ENCODE peak calls at places on chromosome 2, in five cellular contexts. One of them, this sample, is unnamed.

GRCh38 chr2:32805104-32806095 is 141.4 kb upstream of the LTBP1 start:
- DNase-seq in NCI-H2029: no peak
- DNase-seq in EL: peak; percentile 16
- DNase-seq in kidney tubule cell: peak; percentile 62
- DNase-seq in brain microvascular endothelial cell: peak; percentile 65
- DNase-seq in this sample: peak; percentile 9

GRCh38 chr2:179307972-179308371 is 43.3 kb upstream of the SESTD1 start:
- DNase-seq in NCI-H2029: no peak
- DNase-seq in brain microvascular endothelial cell: no peak
- DNase-seq in kidney tubule cell: no peak
- DNase-seq in EL: no peak
- DNase-seq in this sample: no peak

GRCh38 chr2:141610564-141610963 is 520.3 kb downstream of the LRP1B start:
- DNase-seq in NCI-H2029: no peak
- DNase-seq in kidney tubule cell: no peak
- DNase-seq in EL: no peak
- DNase-seq in brain microvascular endothelial cell: no peak
- DNase-seq in this sample: no peak

GRCh38 chr2:205681836-205682238 is 464 bp upstream of the NRP2 start:
- DNase-seq in brain microvascular endothelial cell: no peak
- DNase-seq in kidney tubule cell: peak; percentile 70
- DNase-seq in NCI-H2029: no peak
- DNase-seq in EL: no peak
- DNase-seq in this sample: no peak

GRCh38 chr2:45860136-45861106 is 208.9 kb downstream of the PRKCE start:
- DNase-seq in brain microvascular endothelial cell: peak; percentile 16
- DNase-seq in kidney tubule cell: peak; percentile 33
- DNase-seq in EL: peak; percentile 34
- DNase-seq in NCI-H2029: peak; percentile 29
- DNase-seq in this sample: peak; percentile 40

GRCh38 chr2:20348542-20348941 is 2.1 kb downstream of the PUM2 start:
- DNase-seq in NCI-H2029: no peak
- DNase-seq in kidney tubule cell: no peak
- DNase-seq in brain microvascular endothelial cell: no peak
- DNase-seq in EL: no peak
- DNase-seq in this sample: no peak

GRCh38 chr2:147049888-147050446 is 794.9 kb upstream of the ACVR2A start:
- DNase-seq in kidney tubule cell: no peak
- DNase-seq in NCI-H2029: no peak
- DNase-seq in EL: no peak
- DNase-seq in brain microvascular endothelial cell: no peak
- DNase-seq in this sample: no peak

GRCh38 chr2:73588177-73588576 is 54.0 kb downstream of the NAT8 start:
- DNase-seq in EL: no peak
- DNase-seq in NCI-H2029: peak; percentile 47
- DNase-seq in brain microvascular endothelial cell: no peak
- DNase-seq in kidney tubule cell: no peak
- DNase-seq in this sample: peak; percentile 36

GRCh38 chr2:197388866-197389587 is 45.8 kb downstream of the SF3B1 start:
- DNase-seq in EL: no peak
- DNase-seq in kidney tubule cell: no peak
- DNase-seq in brain microvascular endothelial cell: no peak
- DNase-seq in NCI-H2029: no peak
- DNase-seq in this sample: no peak

GRCh38 chr2:197804049-197804757 is at the start of gene PLCL1:
- DNase-seq in brain microvascular endothelial cell: peak; percentile 92
- DNase-seq in EL: peak; percentile 91
- DNase-seq in NCI-H2029: peak; percentile 81
- DNase-seq in kidney tubule cell: peak; percentile 92
- DNase-seq in this sample: peak; percentile 97

GRCh38 chr2:147364597-147364996 is 480.2 kb upstream of the ACVR2A start:
- DNase-seq in brain microvascular endothelial cell: no peak
- DNase-seq in EL: no peak
- DNase-seq in kidney tubule cell: peak; percentile 9
- DNase-seq in NCI-H2029: peak; percentile 45
- DNase-seq in this sample: no peak

GRCh38 chr2:61187069-61187468 is 25.1 kb downstream of the C2orf74 start:
- DNase-seq in EL: no peak
- DNase-seq in kidney tubule cell: no peak
- DNase-seq in brain microvascular endothelial cell: no peak
- DNase-seq in NCI-H2029: no peak
- DNase-seq in this sample: no peak

GRCh38 chr2:136297974-136298373 is 180.0 kb upstream of the CXCR4 start:
- DNase-seq in EL: no peak
- DNase-seq in brain microvascular endothelial cell: no peak
- DNase-seq in NCI-H2029: no peak
- DNase-seq in kidney tubule cell: no peak
- DNase-seq in this sample: no peak

GRCh38 chr2:79200762-79201161 is 41.2 kb upstream of the REG3A start:
- DNase-seq in brain microvascular endothelial cell: no peak
- DNase-seq in NCI-H2029: no peak
- DNase-seq in EL: no peak
- DNase-seq in kidney tubule cell: no peak
- DNase-seq in this sample: no peak

GRCh38 chr2:180495606-180496005 is 484.8 kb upstream of the UBE2E3 start:
- DNase-seq in brain microvascular endothelial cell: no peak
- DNase-seq in kidney tubule cell: no peak
- DNase-seq in NCI-H2029: no peak
- DNase-seq in EL: peak; percentile 20
- DNase-seq in this sample: peak; percentile 52

GRCh38 chr2:173311844-173312606 is 42.6 kb upstream of the CDCA7 start:
- DNase-seq in EL: no peak
- DNase-seq in NCI-H2029: no peak
- DNase-seq in brain microvascular endothelial cell: no peak
- DNase-seq in kidney tubule cell: no peak
- DNase-seq in this sample: no peak

GRCh38 chr2:100242891-100243670 is 79.2 kb downstream of the LONRF2 start:
- DNase-seq in brain microvascular endothelial cell: peak; percentile 62
- DNase-seq in EL: peak; percentile 73
- DNase-seq in NCI-H2029: peak; percentile 46
- DNase-seq in kidney tubule cell: peak; percentile 69
- DNase-seq in this sample: peak; percentile 65

GRCh38 chr2:192194065-192194865 is 468 bp downstream of the TMEFF2 start:
- DNase-seq in brain microvascular endothelial cell: peak; percentile 4
- DNase-seq in NCI-H2029: no peak
- DNase-seq in EL: peak; percentile 56
- DNase-seq in kidney tubule cell: peak; percentile 9
- DNase-seq in this sample: no peak

GRCh38 chr2:230893881-230894781 is 29.4 kb downstream of the ITM2C start:
- DNase-seq in brain microvascular endothelial cell: no peak
- DNase-seq in kidney tubule cell: peak; percentile 9
- DNase-seq in NCI-H2029: no peak
- DNase-seq in EL: no peak
- DNase-seq in this sample: no peak

GRCh38 chr2:86283461-86284030 is 53.9 kb downstream of the REEP1 start:
- DNase-seq in NCI-H2029: no peak
- DNase-seq in EL: no peak
- DNase-seq in kidney tubule cell: peak; percentile 88
- DNase-seq in brain microvascular endothelial cell: no peak
- DNase-seq in this sample: no peak

GRCh38 chr2:120576509-120577474 is 158.9 kb upstream of the GLI2 start:
- DNase-seq in brain microvascular endothelial cell: no peak
- DNase-seq in kidney tubule cell: no peak
- DNase-seq in NCI-H2029: no peak
- DNase-seq in EL: peak; percentile 80
- DNase-seq in this sample: peak; percentile 82

GRCh38 chr2:112182581-112183034 is 44.4 kb downstream of the FBLN7 start:
- DNase-seq in kidney tubule cell: no peak
- DNase-seq in EL: no peak
- DNase-seq in NCI-H2029: peak; percentile 89
- DNase-seq in brain microvascular endothelial cell: no peak
- DNase-seq in this sample: no peak

GRCh38 chr2:136327162-136327852 is 209.4 kb upstream of the CXCR4 start:
- DNase-seq in brain microvascular endothelial cell: peak; percentile 64
- DNase-seq in NCI-H2029: no peak
- DNase-seq in kidney tubule cell: peak; percentile 16
- DNase-seq in EL: peak; percentile 30
- DNase-seq in this sample: peak; percentile 2

GRCh38 chr2:161994766-161995165 is 79.2 kb downstream of the DPP4 start:
- DNase-seq in brain microvascular endothelial cell: no peak
- DNase-seq in NCI-H2029: no peak
- DNase-seq in kidney tubule cell: no peak
- DNase-seq in EL: no peak
- DNase-seq in this sample: no peak

GRCh38 chr2:173239644-173240043 is 115.0 kb upstream of the CDCA7 start:
- DNase-seq in brain microvascular endothelial cell: peak; percentile 12
- DNase-seq in EL: no peak
- DNase-seq in NCI-H2029: no peak
- DNase-seq in kidney tubule cell: no peak
- DNase-seq in this sample: no peak

GRCh38 chr2:130972410-130972809 is 120.8 kb downstream of the FAM168B start:
- DNase-seq in NCI-H2029: no peak
- DNase-seq in kidney tubule cell: peak; percentile 31
- DNase-seq in EL: no peak
- DNase-seq in brain microvascular endothelial cell: no peak
- DNase-seq in this sample: no peak

GRCh38 chr2:158142568-158143332 is 41.1 kb downstream of the UPP2 start:
- DNase-seq in brain microvascular endothelial cell: peak; percentile 79
- DNase-seq in EL: peak; percentile 31
- DNase-seq in NCI-H2029: no peak
- DNase-seq in kidney tubule cell: peak; percentile 9
- DNase-seq in this sample: peak; percentile 8

GRCh38 chr2:29606105-29606871 is 315.1 kb downstream of the ALK start:
- DNase-seq in brain microvascular endothelial cell: peak; percentile 80
- DNase-seq in EL: peak; percentile 91
- DNase-seq in kidney tubule cell: peak; percentile 96
- DNase-seq in NCI-H2029: peak; percentile 19
- DNase-seq in this sample: peak; percentile 87

GRCh38 chr2:105836341-105836740 is 91.6 kb downstream of the NCK2 start:
- DNase-seq in brain microvascular endothelial cell: no peak
- DNase-seq in kidney tubule cell: no peak
- DNase-seq in NCI-H2029: no peak
- DNase-seq in EL: no peak
- DNase-seq in this sample: no peak

GRCh38 chr2:26704441-26704977 is 12.0 kb downstream of the KCNK3 start:
- DNase-seq in NCI-H2029: no peak
- DNase-seq in brain microvascular endothelial cell: peak; percentile 53
- DNase-seq in EL: peak; percentile 91
- DNase-seq in kidney tubule cell: peak; percentile 49
- DNase-seq in this sample: peak; percentile 55

GRCh38 chr2:12441750-12442626 is 274.7 kb upstream of the TRIB2 start:
- DNase-seq in NCI-H2029: no peak
- DNase-seq in kidney tubule cell: no peak
- DNase-seq in EL: no peak
- DNase-seq in brain microvascular endothelial cell: peak; percentile 25
- DNase-seq in this sample: no peak

GRCh38 chr2:242060212-242060835 is 190.8 kb downstream of the RTP5 start:
- DNase-seq in EL: peak; percentile 83
- DNase-seq in kidney tubule cell: peak; percentile 86
- DNase-seq in NCI-H2029: no peak
- DNase-seq in brain microvascular endothelial cell: peak; percentile 68
- DNase-seq in this sample: peak; percentile 84

GRCh38 chr2:86632672-86633071 is 9.0 kb upstream of the RNF103 start:
- DNase-seq in kidney tubule cell: no peak
- DNase-seq in brain microvascular endothelial cell: no peak
- DNase-seq in NCI-H2029: no peak
- DNase-seq in EL: no peak
- DNase-seq in this sample: no peak

GRCh38 chr2:160751021-160751420 is 257.4 kb upstream of the RBMS1 start:
- DNase-seq in brain microvascular endothelial cell: peak; percentile 25
- DNase-seq in kidney tubule cell: peak; percentile 50
- DNase-seq in NCI-H2029: no peak
- DNase-seq in EL: peak; percentile 37
- DNase-seq in this sample: peak; percentile 68

GRCh38 chr2:231908584-231908983 is 17.6 kb downstream of the NPPC start:
- DNase-seq in EL: no peak
- DNase-seq in NCI-H2029: no peak
- DNase-seq in kidney tubule cell: no peak
- DNase-seq in brain microvascular endothelial cell: no peak
- DNase-seq in this sample: no peak

GRCh38 chr2:231099918-231100317 is 24.9 kb downstream of the HTR2B start:
- DNase-seq in NCI-H2029: no peak
- DNase-seq in EL: no peak
- DNase-seq in kidney tubule cell: no peak
- DNase-seq in brain microvascular endothelial cell: no peak
- DNase-seq in this sample: peak; percentile 10

This sample was measured in cardiac fibroblast.